ENCODE peak calls at places on chromosomes 1 and 21, in four cellular contexts. S is A172; V is Jurkat, Clone E6-1; T is iPS DF 6.9. U is an unnamed sample.

GRCh38 chr1:225872075-225872430 is 10.1 kb downstream of the TMEM63A start:
- DNase-seq in S (no peak), V (no peak), T (no peak), U (no peak)

GRCh38 chr21:37319551-37319950 is 47.0 kb upstream of the DYRK1A start:
- DNase-seq in S (no peak), V (no peak), T (no peak), U (no peak)

GRCh38 chr1:93448983-93449805 is 1.3 kb downstream of the FNBP1L start:
- DNase-seq in S (no peak), V (no peak), T (no peak), U (no peak)

GRCh38 chr1:42730988-42731387 is 9.0 kb downstream of the CLDN19 start:
- DNase-seq in S (peak; percentile 19), V (no peak), T (no peak), U (no peak)

GRCh38 chr1:59074574-59074973 is 222.3 kb upstream of the FGGY start:
- DNase-seq in S (no peak), V (no peak), T (no peak), U (no peak)

GRCh38 chr1:53317651-53318539 is 10.0 kb downstream of the LRP8 start:
- DNase-seq in S (no peak), V (no peak), T (no peak), U (no peak)

GRCh38 chr1:61967750-61968149 is 225.5 kb downstream of the PATJ start:
- DNase-seq in S (no peak), V (no peak), T (no peak), U (no peak)

GRCh38 chr1:235136111-235136510 is 7.5 kb upstream of the TOMM20 start:
- DNase-seq in S (no peak), V (no peak), T (no peak), U (no peak)

GRCh38 chr1:201480231-201481003 is 11.4 kb upstream of the PHLDA3 start:
- DNase-seq in S (peak; percentile 76), V (peak; percentile 35), T (no peak), U (peak; percentile 81)

GRCh38 chr1:246798606-246799496 is 74.6 kb downstream of the SCCPDH start:
- DNase-seq in S (no peak), V (no peak), T (no peak), U (peak; percentile 40)

GRCh38 chr1:37255868-37256267 is 218.5 kb upstream of the ZC3H12A start:
- DNase-seq in S (no peak), V (no peak), T (no peak), U (no peak)

GRCh38 chr1:226549094-226549936 is 751 bp downstream of the STUM start:
- DNase-seq in S (no peak), V (no peak), T (no peak), U (no peak)

GRCh38 chr21:29520146-29520545 is 221.4 kb downstream of the BACH1 start:
- DNase-seq in S (no peak), V (no peak), T (no peak), U (no peak)

GRCh38 chr1:64343105-64343960 is 126.6 kb upstream of the CACHD1 start:
- DNase-seq in S (peak; percentile 92), V (no peak), T (no peak), U (no peak)

GRCh38 chr21:16069713-16070112 is 339.9 kb downstream of the USP25 start:
- DNase-seq in S (no peak), V (no peak), T (no peak), U (no peak)

GRCh38 chr1:23545851-23546250 is 13.4 kb downstream of the ID3 start:
- DNase-seq in S (no peak), V (no peak), T (no peak), U (no peak)

GRCh38 chr21:43794311-43794710 is 4.9 kb downstream of the RRP1 start:
- DNase-seq in S (no peak), V (no peak), T (no peak), U (no peak)

GRCh38 chr1:151408891-151409290 is 9.5 kb downstream of the PSMB4 start:
- DNase-seq in S (no peak), V (no peak), T (no peak), U (no peak)

GRCh38 chr1:184150776-184151531 is 99.4 kb downstream of the TSEN15 start:
- DNase-seq in S (no peak), V (no peak), T (no peak), U (no peak)

GRCh38 chr1:54871275-54872040 is 15.5 kb downstream of the DHCR24 start:
- DNase-seq in S (no peak), V (no peak), T (no peak), U (no peak)

GRCh38 chr1:145926706-145927072 is 595 bp downstream of the RBM8A start:
- DNase-seq in S (no peak), V (no peak), T (no peak), U (no peak)

GRCh38 chr1:101959456-101959855 is 37.3 kb downstream of the OLFM3 start:
- DNase-seq in S (no peak), V (no peak), T (no peak), U (no peak)

GRCh38 chr1:96559181-96559580 is 162.4 kb upstream of the PTBP2 start:
- DNase-seq in S (no peak), V (no peak), T (no peak), U (no peak)

GRCh38 chr1:47755368-47755990 is 241.7 kb downstream of the TRABD2B start:
- DNase-seq in S (no peak), V (peak; percentile 31), T (peak; percentile 74), U (no peak)

GRCh38 chr21:31284797-31285397 is 59.2 kb downstream of the TIAM1 start:
- DNase-seq in S (peak; percentile 92), V (no peak), T (no peak), U (no peak)

GRCh38 chr1:54973205-54973921 is 7.1 kb upstream of the TMEM61 start:
- DNase-seq in S (no peak), V (no peak), T (no peak), U (peak; percentile 27)

GRCh38 chr21:41689289-41689583 is 77.6 kb downstream of the RIPK4 start:
- DNase-seq in S (no peak), V (no peak), T (no peak), U (no peak)

GRCh38 chr1:227942716-227943261 is 4.9 kb downstream of the WNT9A start:
- DNase-seq in S (no peak), V (no peak), T (no peak), U (peak; percentile 3)

GRCh38 chr1:48841945-48842344 is 65.3 kb upstream of the BEND5 start:
- DNase-seq in S (no peak), V (no peak), T (no peak), U (no peak)

GRCh38 chr1:75542818-75543570 is 67.9 kb downstream of the SLC44A5 start:
- DNase-seq in S (no peak), V (no peak), T (no peak), U (no peak)

GRCh38 chr1:151371744-151372410 is 628 bp downstream of the SELENBP1 start:
- DNase-seq in S (no peak), V (no peak), T (no peak), U (peak; percentile 49)

GRCh38 chr1:4175566-4176405 is 275.7 kb upstream of the C1orf174 start:
- DNase-seq in S (no peak), V (no peak), T (no peak), U (no peak)

GRCh38 chr1:36199934-36200741 is 24.1 kb upstream of the THRAP3 start:
- DNase-seq in S (peak; percentile 12), V (no peak), T (no peak), U (no peak)

GRCh38 chr1:189212606-189213005 is 1265.1 kb downstream of the BRINP3 start:
- DNase-seq in S (no peak), V (no peak), T (no peak), U (no peak)

GRCh38 chr1:81920245-81920740 is 119.6 kb downstream of the ADGRL2 start:
- DNase-seq in S (peak; percentile 38), V (no peak), T (peak; percentile 50), U (peak; percentile 17)

GRCh38 chr1:7458946-7459345 is 312.1 kb upstream of the VAMP3 start:
- DNase-seq in S (no peak), V (no peak), T (no peak), U (no peak)

GRCh38 chr1:66253330-66253921 is 280.5 kb upstream of the SGIP1 start:
- DNase-seq in S (peak; percentile 62), V (no peak), T (no peak), U (no peak)

GRCh38 chr1:214331180-214331579 is 50.2 kb downstream of the SMYD2 start:
- DNase-seq in S (no peak), V (no peak), T (no peak), U (no peak)

GRCh38 chr1:96075704-96076455 is 645.7 kb upstream of the PTBP2 start:
- DNase-seq in S (no peak), V (no peak), T (no peak), U (no peak)

GRCh38 chr1:25619101-25619890 is 2.7 kb downstream of the MAN1C1 start:
- DNase-seq in S (no peak), V (no peak), T (peak; percentile 41), U (peak; percentile 42)

U was measured in heart right ventricle.